ENCODE peak calls at places on chromosome X, in six cellular contexts. X is GM12878, N is GM12891, B is HepG2, W is K562, Y is H1. D is an unnamed sample.
A peak's percentile ranks its signal among the peaks of the same experiment; 100 is the strongest.

GRCh38 chrX:141133272-141133671 is 43.7 kb downstream of the LDOC1 start:
- DNase-seq in X (no peak), N (no peak), B (no peak), W (no peak), Y (no peak), D (no peak)

GRCh38 chrX:110003167-110004156 is 548 bp downstream of the TMEM164 start:
- DNase-seq in X (no peak), N (no peak), B (no peak), W (peak; percentile 32), Y (no peak), D (peak; percentile 23)

GRCh38 chrX:18855919-18856644 is 127.8 kb downstream of the PHKA2 start:
- DNase-seq in X (peak; percentile 90), N (no peak), B (no peak), W (no peak), Y (no peak), D (no peak)

GRCh38 chrX:81120270-81120935 is 81.3 kb downstream of the HMGN5 start:
- DNase-seq in X (no peak), N (no peak), B (no peak), W (no peak), Y (no peak), D (no peak)

GRCh38 chrX:94524867-94525266 is 850.9 kb downstream of the FAM133A start:
- DNase-seq in X (no peak), N (no peak), B (no peak), W (peak; percentile 5), Y (no peak), D (no peak)

GRCh38 chrX:107683124-107683895 is 55.0 kb downstream of the PRPS1 start:
- DNase-seq in X (no peak), N (no peak), B (no peak), W (no peak), Y (no peak), D (no peak)

GRCh38 chrX:50877310-50877709 is 33.2 kb upstream of the BMP15 start:
- DNase-seq in X (no peak), N (no peak), B (no peak), W (no peak), Y (no peak), D (no peak)

GRCh38 chrX:10726647-10727046 is 106.3 kb upstream of the MID1 start:
- DNase-seq in X (no peak), N (no peak), B (no peak), W (no peak), Y (no peak), D (no peak)

GRCh38 chrX:95666056-95666455 is 1018.6 kb upstream of the DIAPH2 start:
- DNase-seq in X (no peak), N (no peak), B (no peak), W (no peak), Y (no peak), D (no peak)

GRCh38 chrX:19886375-19886774 is 1.0 kb downstream of the SH3KBP1 start:
- DNase-seq in X (no peak), N (no peak), B (peak; percentile 27), W (no peak), Y (no peak), D (no peak)

GRCh38 chrX:111047575-111047974 is 48.4 kb upstream of the PAK3 start:
- DNase-seq in X (no peak), N (no peak), B (no peak), W (no peak), Y (no peak), D (no peak)

GRCh38 chrX:103704863-103705262 is 5.8 kb upstream of the TMEM31 start:
- DNase-seq in X (no peak), N (no peak), B (no peak), W (no peak), Y (no peak), D (no peak)

GRCh38 chrX:107674480-107675364 is 46.4 kb downstream of the PRPS1 start:
- DNase-seq in X (no peak), N (no peak), B (no peak), W (peak; percentile 31), Y (no peak), D (no peak)

GRCh38 chrX:37684426-37684825 is 1.2 kb upstream of the XK start:
- DNase-seq in X (no peak), N (no peak), B (no peak), W (no peak), Y (no peak), D (no peak)

GRCh38 chrX:926070-926469 is 286.4 kb downstream of the CRLF2 start:
- DNase-seq in X (no peak), N (no peak), B (no peak), W (no peak), Y (no peak), D (no peak)

GRCh38 chrX:44431206-44431605 is 87.7 kb upstream of the EFHC2 start:
- DNase-seq in X (no peak), N (no peak), B (peak; percentile 6), W (no peak), Y (no peak), D (no peak)

GRCh38 chrX:108795240-108795639 is 58.9 kb upstream of the IRS4 start:
- DNase-seq in X (no peak), N (no peak), B (no peak), W (no peak), Y (no peak), D (no peak)

GRCh38 chrX:97332963-97333362 is 449.3 kb downstream of the RPA4 start:
- DNase-seq in X (no peak), N (no peak), B (no peak), W (no peak), Y (no peak), D (no peak)

GRCh38 chrX:136268051-136269048 is 17.1 kb upstream of the MAP7D3 start:
- DNase-seq in X (no peak), N (no peak), B (peak; percentile 4), W (peak; percentile 51), Y (no peak), D (no peak)

GRCh38 chrX:17323397-17323796 is 51.6 kb upstream of the NHS start:
- DNase-seq in X (no peak), N (no peak), B (no peak), W (no peak), Y (no peak), D (no peak)

GRCh38 chrX:120308959-120309872 is 2.0 kb downstream of the TMEM255A start:
- DNase-seq in X (peak; percentile 47), N (no peak), B (peak; percentile 57), W (no peak), Y (no peak), D (peak; percentile 27)

GRCh38 chrX:115642304-115642703 is 81.3 kb downstream of the PLS3 start:
- DNase-seq in X (no peak), N (no peak), B (no peak), W (no peak), Y (no peak), D (no peak)

GRCh38 chrX:139533444-139533843 is 2.9 kb downstream of the F9 start:
- DNase-seq in X (no peak), N (no peak), B (no peak), W (no peak), Y (no peak), D (no peak)

GRCh38 chrX:4831574-4831973 is 1118.1 kb upstream of the PRKX start:
- DNase-seq in X (no peak), N (no peak), B (no peak), W (no peak), Y (no peak), D (no peak)

GRCh38 chrX:46444011-46444410 is 101.2 kb downstream of the ZNF674 start:
- DNase-seq in X (no peak), N (no peak), B (peak; percentile 40), W (no peak), Y (no peak), D (no peak)

GRCh38 chrX:46447384-46447783 is 97.8 kb downstream of the ZNF674 start:
- DNase-seq in X (no peak), N (peak; percentile 7), B (peak; percentile 23), W (no peak), Y (no peak), D (peak; percentile 19)

GRCh38 chrX:46446727-46447378 is 98.4 kb downstream of the ZNF674 start:
- DNase-seq in X (peak; percentile 42), N (peak; percentile 74), B (peak; percentile 82), W (peak; percentile 85), Y (peak; percentile 39), D (peak; percentile 74)
- TF ChIP-seq POLR2A in X (peak; percentile 83), N (peak; percentile 50), B (peak; percentile 77), W (peak; percentile 73), Y (peak; percentile 95), D (peak; percentile 63)

GRCh38 chrX:41445171-41445570 is 2.0 kb upstream of the NYX start:
- DNase-seq in X (no peak), N (no peak), B (no peak), W (no peak), Y (no peak), D (no peak)

GRCh38 chrX:41442824-41443560 is 4.2 kb upstream of the NYX start:
- DNase-seq in X (no peak), N (no peak), B (no peak), W (no peak), Y (no peak), D (no peak)

GRCh38 chrX:41447897-41448296 is 754 bp downstream of the NYX start:
- DNase-seq in X (no peak), N (no peak), B (no peak), W (no peak), Y (no peak), D (no peak)

GRCh38 chrX:41449138-41449537 is 2.0 kb downstream of the NYX start:
- DNase-seq in X (no peak), N (no peak), B (no peak), W (no peak), Y (no peak), D (no peak)

GRCh38 chrX:41445781-41446358 is 1.3 kb upstream of the NYX start:
- DNase-seq in X (no peak), N (no peak), B (no peak), W (no peak), Y (no peak), D (no peak)
- TF ChIP-seq TAF1 in X (no peak), N (no peak), B (no peak), W (no peak), Y (no peak), D (no peak)

DNA sequence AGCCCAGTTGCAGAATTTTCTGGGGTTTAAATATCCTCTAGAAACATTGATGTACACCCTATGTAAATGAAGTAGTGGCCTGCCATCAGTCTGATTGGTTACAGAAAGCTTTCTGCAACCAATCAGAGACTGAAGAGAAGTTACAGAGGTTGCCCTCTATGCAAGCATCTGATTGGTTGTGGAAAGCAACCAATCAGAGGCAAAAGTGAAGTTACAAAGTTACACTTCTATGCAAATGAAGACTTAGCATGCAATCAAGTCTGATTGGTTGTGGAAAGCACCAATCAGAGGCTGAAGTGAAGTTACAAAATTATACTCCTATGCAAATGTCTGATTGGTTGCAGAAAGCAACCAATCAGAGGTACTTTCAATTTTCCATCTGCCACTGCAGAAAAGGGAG is 51.9 kb upstream of the USP9X start:
- DNase-seq in X (no peak), N (no peak), B (peak; percentile 55), W (no peak), Y (no peak), D (no peak)
- TF ChIP-seq POLR2AphosphoS5 in X (no peak), N (no peak), B (no peak), W (no peak), Y (no peak), D (no peak)

DNA sequence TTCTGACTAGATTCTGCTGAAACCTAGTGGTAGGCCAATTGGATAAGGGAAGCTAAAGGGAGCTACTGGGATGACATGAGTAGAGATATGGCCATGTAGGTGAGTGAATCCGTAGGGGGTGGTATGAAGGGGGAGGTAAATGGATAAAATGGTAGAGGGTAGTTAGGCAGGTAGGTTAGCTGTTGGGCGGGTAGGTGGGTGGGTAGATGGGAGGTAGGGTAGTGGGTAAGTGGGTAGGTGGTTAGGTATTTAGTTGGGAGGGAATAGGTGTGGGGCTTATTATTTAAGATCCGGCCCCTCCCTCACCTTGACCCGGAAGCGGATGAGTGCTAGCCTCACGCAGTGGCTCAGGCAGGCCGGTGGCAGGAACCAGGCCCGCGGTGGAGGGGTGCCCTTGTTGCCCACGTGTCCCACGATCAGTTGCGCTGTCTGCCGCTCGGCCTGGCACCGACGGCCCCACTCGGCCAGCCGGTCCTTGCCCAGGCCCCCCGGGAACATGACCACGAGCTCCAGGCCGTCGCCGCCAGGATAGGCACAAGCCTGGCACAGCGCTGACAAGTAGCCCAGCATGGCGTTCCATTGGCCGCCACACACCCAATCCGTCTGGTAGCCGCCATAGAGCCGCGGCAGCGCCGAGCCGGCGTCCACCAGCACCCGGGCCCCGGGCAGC is 725 bp downstream of the FAM120C start:
- DNase-seq in X (no peak), N (peak; percentile 10), B (peak; percentile 18), W (peak; percentile 23), Y (no peak), D (peak; percentile 36)
- TF ChIP-seq POLR2A in X (peak; percentile 81), N (peak; percentile 69), B (peak; percentile 67), W (peak; percentile 47), Y (peak; percentile 69), D (peak; percentile 71)